ENCODE peak calls at places on chromosome 7, in nine cellular contexts. One of them, this sample, is unnamed.
A peak's percentile ranks its signal among the peaks of the same experiment; 100 is the strongest.

GRCh38 chr7:84013616-84014240 is 180.9 kb downstream of the SEMA3A start:
- DNase-seq in BJ: no peak
- DNase-seq in M059J: no peak
- DNase-seq in activated CD4-positive, alpha-beta T cell treated with anti-CD3 and anti-CD28 coated beads, Interleukin-2, amount 10 ng/mL, durations not matched to agents 7 days and 5 days: no peak
- DNase-seq in stimulated activated CD8-positive, alpha-beta memory T cell treated with anti-CD3 and anti-CD28 coated beads, Interleukin-2, amount 100 ng/mL, for 1 hour: no peak
- DNase-seq in midbrain: no peak
- DNase-seq in stimulated activated CD4-positive, alpha-beta T cell treated with anti-CD3 and anti-CD28 coated beads, Interleukin-1b, Interleukin-23, amount 100 ng/mL, for 4 hours: no peak
- DNase-seq in astrocyte of the cerebellum: no peak
- DNase-seq in T-cell: no peak
- DNase-seq in this sample: no peak

GRCh38 chr7:101614098-101614938 is 14.8 kb downstream of the MYL10 start:
- DNase-seq in BJ: no peak
- DNase-seq in M059J: peak; percentile 52
- DNase-seq in activated CD4-positive, alpha-beta T cell treated with anti-CD3 and anti-CD28 coated beads, Interleukin-2, amount 10 ng/mL, durations not matched to agents 7 days and 5 days: no peak
- DNase-seq in stimulated activated CD8-positive, alpha-beta memory T cell treated with anti-CD3 and anti-CD28 coated beads, Interleukin-2, amount 100 ng/mL, for 1 hour: no peak
- DNase-seq in midbrain: no peak
- DNase-seq in stimulated activated CD4-positive, alpha-beta T cell treated with anti-CD3 and anti-CD28 coated beads, Interleukin-1b, Interleukin-23, amount 100 ng/mL, for 4 hours: no peak
- DNase-seq in astrocyte of the cerebellum: no peak
- DNase-seq in T-cell: no peak
- DNase-seq in this sample: no peak

GRCh38 chr7:6167587-6168154 is 104.8 kb downstream of the CYTH3 start:
- DNase-seq in BJ: no peak
- DNase-seq in M059J: no peak
- DNase-seq in activated CD4-positive, alpha-beta T cell treated with anti-CD3 and anti-CD28 coated beads, Interleukin-2, amount 10 ng/mL, durations not matched to agents 7 days and 5 days: no peak
- DNase-seq in stimulated activated CD8-positive, alpha-beta memory T cell treated with anti-CD3 and anti-CD28 coated beads, Interleukin-2, amount 100 ng/mL, for 1 hour: no peak
- DNase-seq in midbrain: no peak
- DNase-seq in stimulated activated CD4-positive, alpha-beta T cell treated with anti-CD3 and anti-CD28 coated beads, Interleukin-1b, Interleukin-23, amount 100 ng/mL, for 4 hours: no peak
- DNase-seq in astrocyte of the cerebellum: no peak
- DNase-seq in T-cell: no peak
- DNase-seq in this sample: no peak

GRCh38 chr7:44471850-44472249 is 18.6 kb downstream of the NUDCD3 start:
- DNase-seq in BJ: no peak
- DNase-seq in M059J: no peak
- DNase-seq in activated CD4-positive, alpha-beta T cell treated with anti-CD3 and anti-CD28 coated beads, Interleukin-2, amount 10 ng/mL, durations not matched to agents 7 days and 5 days: no peak
- DNase-seq in stimulated activated CD8-positive, alpha-beta memory T cell treated with anti-CD3 and anti-CD28 coated beads, Interleukin-2, amount 100 ng/mL, for 1 hour: no peak
- DNase-seq in midbrain: no peak
- DNase-seq in stimulated activated CD4-positive, alpha-beta T cell treated with anti-CD3 and anti-CD28 coated beads, Interleukin-1b, Interleukin-23, amount 100 ng/mL, for 4 hours: no peak
- DNase-seq in astrocyte of the cerebellum: no peak
- DNase-seq in T-cell: no peak
- DNase-seq in this sample: no peak

GRCh38 chr7:130838738-130839137 is 104.7 kb upstream of the KLF14 start:
- DNase-seq in BJ: peak; percentile 99
- DNase-seq in M059J: peak; percentile 94
- DNase-seq in activated CD4-positive, alpha-beta T cell treated with anti-CD3 and anti-CD28 coated beads, Interleukin-2, amount 10 ng/mL, durations not matched to agents 7 days and 5 days: no peak
- DNase-seq in stimulated activated CD8-positive, alpha-beta memory T cell treated with anti-CD3 and anti-CD28 coated beads, Interleukin-2, amount 100 ng/mL, for 1 hour: no peak
- DNase-seq in midbrain: no peak
- DNase-seq in stimulated activated CD4-positive, alpha-beta T cell treated with anti-CD3 and anti-CD28 coated beads, Interleukin-1b, Interleukin-23, amount 100 ng/mL, for 4 hours: no peak
- DNase-seq in astrocyte of the cerebellum: peak; percentile 70
- DNase-seq in T-cell: no peak
- DNase-seq in this sample: no peak

GRCh38 chr7:51860305-51860704 is 543.7 kb upstream of the COBL start:
- DNase-seq in BJ: no peak
- DNase-seq in M059J: no peak
- DNase-seq in activated CD4-positive, alpha-beta T cell treated with anti-CD3 and anti-CD28 coated beads, Interleukin-2, amount 10 ng/mL, durations not matched to agents 7 days and 5 days: no peak
- DNase-seq in stimulated activated CD8-positive, alpha-beta memory T cell treated with anti-CD3 and anti-CD28 coated beads, Interleukin-2, amount 100 ng/mL, for 1 hour: no peak
- DNase-seq in midbrain: no peak
- DNase-seq in stimulated activated CD4-positive, alpha-beta T cell treated with anti-CD3 and anti-CD28 coated beads, Interleukin-1b, Interleukin-23, amount 100 ng/mL, for 4 hours: no peak
- DNase-seq in astrocyte of the cerebellum: no peak
- DNase-seq in T-cell: no peak
- DNase-seq in this sample: no peak

GRCh38 chr7:22662031-22662430 is 65.0 kb upstream of the IL6 start:
- DNase-seq in BJ: no peak
- DNase-seq in M059J: no peak
- DNase-seq in activated CD4-positive, alpha-beta T cell treated with anti-CD3 and anti-CD28 coated beads, Interleukin-2, amount 10 ng/mL, durations not matched to agents 7 days and 5 days: no peak
- DNase-seq in stimulated activated CD8-positive, alpha-beta memory T cell treated with anti-CD3 and anti-CD28 coated beads, Interleukin-2, amount 100 ng/mL, for 1 hour: no peak
- DNase-seq in midbrain: no peak
- DNase-seq in stimulated activated CD4-positive, alpha-beta T cell treated with anti-CD3 and anti-CD28 coated beads, Interleukin-1b, Interleukin-23, amount 100 ng/mL, for 4 hours: no peak
- DNase-seq in astrocyte of the cerebellum: no peak
- DNase-seq in T-cell: no peak
- DNase-seq in this sample: no peak

GRCh38 chr7:137169282-137169698 is 174.2 kb downstream of the PTN start:
- DNase-seq in BJ: peak; percentile 47
- DNase-seq in M059J: peak; percentile 71
- DNase-seq in activated CD4-positive, alpha-beta T cell treated with anti-CD3 and anti-CD28 coated beads, Interleukin-2, amount 10 ng/mL, durations not matched to agents 7 days and 5 days: no peak
- DNase-seq in stimulated activated CD8-positive, alpha-beta memory T cell treated with anti-CD3 and anti-CD28 coated beads, Interleukin-2, amount 100 ng/mL, for 1 hour: no peak
- DNase-seq in midbrain: peak; percentile 78
- DNase-seq in stimulated activated CD4-positive, alpha-beta T cell treated with anti-CD3 and anti-CD28 coated beads, Interleukin-1b, Interleukin-23, amount 100 ng/mL, for 4 hours: no peak
- DNase-seq in astrocyte of the cerebellum: peak; percentile 80
- DNase-seq in T-cell: no peak
- DNase-seq in this sample: peak; percentile 32